ENCODE peak calls at places on chromosome 21, in ten cellular contexts. D is AG20443; M is stimulated activated CD8-positive, alpha-beta memory T cell treated with anti-CD3 and anti-CD28 coated beads, Interleukin-7, amount 100 ng/mL, for 48 hours; X is CD4-positive, alpha-beta T cell; K is stimulated activated naive B cell treated with anti-CD40 and anti-IgM and Interleukin-4, amounts not matched to agents 10 μg/mL and 1 μg/mL and 100 μg/mL, for 72 hours; V is H7; S is stimulated activated CD4-positive, alpha-beta T cell treated with anti-CD3 and anti-CD28 coated beads, Interleukin-2, amount 100 ng/mL, for 24 hours; I is GM12891; J is cardiac fibroblast; W is anterior cingulate cortex. N is an unnamed sample.

GRCh38 chr21:34351786-34352241 is 12.0 kb upstream of the KCNE2 start:
- DNase-seq in K (peak), J (peak), V (peak), S (no peak), X (no peak), W (no peak), M (no peak), I (peak), D (peak), N (peak)

GRCh38 chr21:46003575-46004007 is 22.0 kb downstream of the COL6A1 start:
- DNase-seq in S (peak), I (no peak), D (no peak), V (peak), K (no peak), M (no peak), X (no peak), W (no peak), J (no peak), N (no peak)

GRCh38 chr21:45329261-45330074 is 41.8 kb upstream of the POFUT2 start:
- DNase-seq in X (no peak), I (no peak), M (no peak), J (no peak), S (no peak), W (no peak), K (no peak), V (peak), D (no peak), N (no peak)

GRCh38 chr21:35086357-35086756 is 37.3 kb upstream of the RUNX1 start:
- DNase-seq in M (no peak), V (no peak), J (peak), I (no peak), K (no peak), D (peak), X (no peak), S (no peak), W (no peak), N (peak)

GRCh38 chr21:35882791-35883240 is 177.5 kb downstream of the SETD4 start:
- DNase-seq in K (no peak), V (peak), M (no peak), J (peak), S (no peak), D (peak), X (no peak), W (no peak), I (no peak), N (peak)

GRCh38 chr21:33780631-33781030 is 135.0 kb downstream of the ATP5PO start:
- DNase-seq in I (no peak), S (no peak), X (no peak), K (no peak), D (peak), J (peak), M (no peak), V (no peak), W (no peak), N (no peak)

GRCh38 chr21:40853956-40854688 is 7.2 kb upstream of the DSCAM start:
- DNase-seq in M (no peak), K (no peak), X (no peak), S (no peak), V (no peak), J (no peak), I (no peak), D (no peak), W (no peak), N (no peak)

GRCh38 chr21:44054710-44055109 is 42.6 kb downstream of the TRAPPC10 start:
- DNase-seq in J (peak), V (no peak), X (no peak), W (no peak), M (no peak), I (no peak), K (no peak), D (peak), S (no peak), N (no peak)

GRCh38 chr21:40511976-40512375 is 335.0 kb downstream of the DSCAM start:
- DNase-seq in S (no peak), J (no peak), M (no peak), I (no peak), K (no peak), X (no peak), D (no peak), W (no peak), V (no peak), N (no peak)

GRCh38 chr21:45302082-45303061 is 14.7 kb upstream of the POFUT2 start:
- DNase-seq in K (no peak), J (peak), X (peak), M (no peak), W (no peak), V (peak), D (no peak), S (peak), I (no peak), N (no peak)

GRCh38 chr21:21806711-21807597 is 808.7 kb downstream of the NCAM2 start:
- DNase-seq in I (no peak), V (no peak), M (no peak), X (no peak), K (no peak), S (no peak), W (no peak), J (no peak), D (no peak), N (no peak)

GRCh38 chr21:37548521-37548981 is 182.0 kb downstream of the DYRK1A start:
- DNase-seq in J (no peak), D (no peak), K (no peak), V (no peak), W (no peak), S (no peak), M (no peak), I (no peak), X (no peak), N (no peak)

GRCh38 chr21:33783580-33783979 is 132.0 kb downstream of the ATP5PO start:
- DNase-seq in J (no peak), M (no peak), I (no peak), S (no peak), K (no peak), V (no peak), D (no peak), W (no peak), X (no peak), N (no peak)

GRCh38 chr21:39350094-39351006 is 1.5 kb upstream of the HMGN1 start:
- DNase-seq in J (no peak), W (no peak), M (no peak), S (no peak), K (no peak), V (no peak), I (no peak), X (no peak), D (no peak), N (no peak)

GRCh38 chr21:21712761-21713558 is 714.8 kb downstream of the NCAM2 start:
- DNase-seq in S (no peak), V (no peak), K (no peak), X (no peak), I (no peak), J (peak), D (peak), W (no peak), M (no peak), N (no peak)

GRCh38 chr21:20443558-20444155 is 554.6 kb upstream of the NCAM2 start:
- DNase-seq in S (no peak), I (no peak), D (no peak), J (no peak), K (no peak), V (peak), W (no peak), M (no peak), X (no peak), N (peak)

GRCh38 chr21:38159355-38159754 is 97.4 kb upstream of the KCNJ15 start:
- DNase-seq in V (peak), X (peak), K (peak), I (peak), S (peak), M (no peak), W (no peak), D (peak), J (peak), N (peak)

GRCh38 chr21:42352433-42353095 is 1.8 kb upstream of the TFF2 start:
- DNase-seq in V (no peak), W (no peak), S (no peak), X (no peak), K (no peak), D (no peak), M (no peak), I (no peak), J (no peak), N (no peak)

GRCh38 chr21:45739218-45740087 is 95.9 kb downstream of the PCBP3 start:
- DNase-seq in J (no peak), K (no peak), S (no peak), M (no peak), I (no peak), V (no peak), X (no peak), D (no peak), W (no peak), N (no peak)

GRCh38 chr21:36756527-36756926 is 57.6 kb downstream of the SIM2 start:
- DNase-seq in W (no peak), S (no peak), I (no peak), D (no peak), V (no peak), M (no peak), J (peak), K (no peak), X (no peak), N (no peak)

GRCh38 chr21:45019076-45019886 is 55.1 kb upstream of the ADARB1 start:
- DNase-seq in W (no peak), J (no peak), V (peak), M (no peak), S (no peak), K (no peak), D (peak), I (no peak), X (no peak), N (no peak)

GRCh38 chr21:17829472-17829871 is 10.3 kb upstream of the C21orf91 start:
- DNase-seq in W (no peak), V (no peak), M (no peak), D (peak), I (no peak), S (no peak), X (no peak), K (no peak), J (peak), N (no peak)

GRCh38 chr21:34640858-34641257 is 25.9 kb upstream of the RCAN1 start:
- DNase-seq in W (no peak), I (no peak), S (no peak), K (no peak), X (no peak), D (peak), M (no peak), J (peak), V (no peak), N (no peak)

GRCh38 chr21:30282850-30283249 is at the start of gene KRTAP24-1:
- DNase-seq in S (no peak), X (no peak), J (no peak), D (no peak), M (no peak), K (no peak), V (no peak), W (no peak), I (no peak), N (no peak)

GRCh38 chr21:15687208-15687607 is 42.6 kb upstream of the USP25 start:
- DNase-seq in I (no peak), M (no peak), X (no peak), V (no peak), W (no peak), J (peak), S (no peak), K (no peak), D (no peak), N (no peak)

GRCh38 chr21:45029968-45030636 is 44.3 kb upstream of the ADARB1 start:
- DNase-seq in K (no peak), X (no peak), I (no peak), V (peak), W (no peak), S (no peak), D (no peak), M (no peak), J (no peak), N (no peak)

GRCh38 chr21:16323586-16323985 is 593.8 kb downstream of the USP25 start:
- DNase-seq in V (no peak), S (no peak), D (no peak), X (no peak), I (no peak), K (no peak), W (no peak), J (peak), M (no peak), N (no peak)

N was measured in SK-MEL-5.